ENCODE peak calls at places on chromosomes 2 and 18, in five cellular contexts. O is activated CD8-positive, alpha-beta T cell treated with anti-CD3 and anti-CD28 coated beads for 36 hours; S is nucleus accumbens; L is activated B cell treated with CpG ODN at 0.5 μM for 24 hours; T is cerebellum. G is an unnamed sample.

GRCh38 chr2:100109986-100110980 is 32.1 kb downstream of the AFF3 start:
- DNase-seq in O (no peak), L (peak; percentile 30), S (no peak), T (no peak), G (no peak)

GRCh38 chr2:1800716-1801388 is 56.5 kb upstream of the PXDN start:
- DNase-seq in L (no peak), O (no peak), T (no peak), S (no peak), G (no peak)

GRCh38 chr18:65751145-65752085 is 603 bp downstream of the CDH7 start:
- DNase-seq in L (no peak), O (no peak), T (peak; percentile 59), S (peak; percentile 38), G (no peak)

GRCh38 chr2:8447610-8448221 is 234.1 kb upstream of the ID2 start:
- DNase-seq in O (no peak), L (no peak), S (no peak), T (no peak), G (no peak)

GRCh38 chr2:25955036-25955435 is 27.3 kb downstream of the KIF3C start:
- DNase-seq in S (no peak), T (no peak), O (no peak), L (no peak), G (no peak)

GRCh38 chr2:127173073-127173472 is 47.0 kb downstream of the CYP27C1 start:
- DNase-seq in O (no peak), T (no peak), L (no peak), S (no peak), G (no peak)

GRCh38 chr2:27075219-27075871 is 3.1 kb upstream of the EMILIN1 start:
- DNase-seq in S (no peak), O (peak; percentile 59), L (no peak), T (no peak), G (no peak)

GRCh38 chr2:71686781-71687180 is 233.4 kb downstream of the DYSF start:
- DNase-seq in T (no peak), O (no peak), L (no peak), S (no peak), G (no peak)

GRCh38 chr2:239044336-239044735 is 196.5 kb downstream of the TWIST2 start:
- DNase-seq in S (no peak), O (no peak), T (no peak), L (no peak), G (no peak)

GRCh38 chr2:112154246-112155110 is 16.3 kb downstream of the FBLN7 start:
- DNase-seq in O (peak; percentile 72), L (no peak), T (no peak), S (no peak), G (no peak)

GRCh38 chr18:70289351-70290330 is 796 bp downstream of the SOCS6 start:
- DNase-seq in S (peak; percentile 17), O (peak; percentile 6), T (peak; percentile 35), L (peak; percentile 20), G (no peak)

GRCh38 chr2:113240150-113240914 is 38.4 kb downstream of the PAX8 start:
- DNase-seq in T (peak; percentile 68), O (no peak), S (peak; percentile 58), L (no peak), G (peak; percentile 80)

GRCh38 chr2:85551698-85552678 is 9.3 kb downstream of the GGCX start:
- DNase-seq in S (peak; percentile 81), O (peak; percentile 92), L (peak; percentile 63), T (peak; percentile 80), G (peak; percentile 80)

GRCh38 chr18:48909721-48910120 is 41.0 kb downstream of the SMAD7 start:
- DNase-seq in T (no peak), L (no peak), O (peak; percentile 43), S (no peak), G (no peak)